ENCODE peak calls at places on chromosomes 13 and 19, in six cellular contexts. One of them, this sample, is unnamed.

GRCh38 chr13:73035660-73036059 is 23.1 kb upstream of the KLF5 start:
- DNase-seq in IMR-90: no peak
- DNase-seq in mesenchymal stem cell: no peak
- DNase-seq in trophoblast cell: peak; percentile 67
- DNase-seq in H1: no peak
- DNase-seq in neuronal stem cell: no peak
- DNase-seq in this sample: peak; percentile 59

GRCh38 chr13:112759834-112760233 is 70.0 kb downstream of the ATP11A start:
- DNase-seq in IMR-90: no peak
- DNase-seq in mesenchymal stem cell: no peak
- DNase-seq in trophoblast cell: no peak
- DNase-seq in H1: no peak
- DNase-seq in neuronal stem cell: no peak
- DNase-seq in this sample: no peak

GRCh38 chr13:34347784-34348573 is 530.0 kb downstream of the RFC3 start:
- DNase-seq in IMR-90: no peak
- DNase-seq in mesenchymal stem cell: peak; percentile 71
- DNase-seq in trophoblast cell: peak; percentile 2
- DNase-seq in H1: no peak
- DNase-seq in neuronal stem cell: no peak
- DNase-seq in this sample: no peak

GRCh38 chr19:18193388-18194207 is 580 bp downstream of the MPV17L2 start:
- DNase-seq in IMR-90: no peak
- DNase-seq in mesenchymal stem cell: peak; percentile 38
- DNase-seq in trophoblast cell: no peak
- DNase-seq in H1: no peak
- DNase-seq in neuronal stem cell: no peak
- DNase-seq in this sample: peak; percentile 34

GRCh38 chr19:49421039-49421877 is 2.0 kb downstream of the PTH2 start:
- DNase-seq in IMR-90: peak; percentile 17
- DNase-seq in mesenchymal stem cell: peak; percentile 24
- DNase-seq in trophoblast cell: peak; percentile 15
- DNase-seq in H1: peak; percentile 79
- DNase-seq in neuronal stem cell: peak; percentile 88
- DNase-seq in this sample: peak; percentile 96

GRCh38 chr13:113491418-113491883 is 940 bp upstream of the DCUN1D2 start:
- DNase-seq in IMR-90: peak; percentile 14
- DNase-seq in mesenchymal stem cell: peak; percentile 54
- DNase-seq in trophoblast cell: no peak
- DNase-seq in H1: no peak
- DNase-seq in neuronal stem cell: peak; percentile 21
- DNase-seq in this sample: peak; percentile 54

GRCh38 chr13:94494021-94494420 is 14.5 kb upstream of the DCT start:
- DNase-seq in IMR-90: no peak
- DNase-seq in mesenchymal stem cell: no peak
- DNase-seq in trophoblast cell: no peak
- DNase-seq in H1: no peak
- DNase-seq in neuronal stem cell: no peak
- DNase-seq in this sample: no peak

GRCh38 chr13:90706631-90707030 is 640.9 kb upstream of the MIR17HG start:
- DNase-seq in IMR-90: no peak
- DNase-seq in mesenchymal stem cell: no peak
- DNase-seq in trophoblast cell: no peak
- DNase-seq in H1: no peak
- DNase-seq in neuronal stem cell: no peak
- DNase-seq in this sample: no peak

GRCh38 chr19:6161271-6161850 is 25.9 kb downstream of the ACSBG2 start:
- DNase-seq in IMR-90: no peak
- DNase-seq in mesenchymal stem cell: no peak
- DNase-seq in trophoblast cell: no peak
- DNase-seq in H1: peak; percentile 33
- DNase-seq in neuronal stem cell: no peak
- DNase-seq in this sample: peak; percentile 33

GRCh38 chr13:47499358-47500150 is 501.5 kb downstream of the SUCLA2 start:
- DNase-seq in IMR-90: peak; percentile 95
- DNase-seq in mesenchymal stem cell: peak; percentile 88
- DNase-seq in trophoblast cell: no peak
- DNase-seq in H1: no peak
- DNase-seq in neuronal stem cell: no peak
- DNase-seq in this sample: no peak

GRCh38 chr19:31337007-31337914 is 12.0 kb downstream of the TSHZ3 start:
- DNase-seq in IMR-90: no peak
- DNase-seq in mesenchymal stem cell: peak; percentile 48
- DNase-seq in trophoblast cell: no peak
- DNase-seq in H1: no peak
- DNase-seq in neuronal stem cell: no peak
- DNase-seq in this sample: no peak

GRCh38 chr13:103282571-103283450 is 216.6 kb upstream of the SLC10A2 start:
- DNase-seq in IMR-90: peak; percentile 49
- DNase-seq in mesenchymal stem cell: peak; percentile 47
- DNase-seq in trophoblast cell: peak; percentile 67
- DNase-seq in H1: no peak
- DNase-seq in neuronal stem cell: no peak
- DNase-seq in this sample: peak; percentile 86

GRCh38 chr13:39960206-39960605 is 304.7 kb downstream of the COG6 start:
- DNase-seq in IMR-90: no peak
- DNase-seq in mesenchymal stem cell: no peak
- DNase-seq in trophoblast cell: no peak
- DNase-seq in H1: no peak
- DNase-seq in neuronal stem cell: no peak
- DNase-seq in this sample: no peak

GRCh38 chr13:40230833-40231266 is 435.6 kb downstream of the FOXO1 start:
- DNase-seq in IMR-90: no peak
- DNase-seq in mesenchymal stem cell: peak; percentile 73
- DNase-seq in trophoblast cell: no peak
- DNase-seq in H1: no peak
- DNase-seq in neuronal stem cell: no peak
- DNase-seq in this sample: no peak

GRCh38 chr13:91747164-91747563 is 348.7 kb downstream of the GPC5 start:
- DNase-seq in IMR-90: no peak
- DNase-seq in mesenchymal stem cell: no peak
- DNase-seq in trophoblast cell: no peak
- DNase-seq in H1: no peak
- DNase-seq in neuronal stem cell: no peak
- DNase-seq in this sample: no peak

GRCh38 chr13:72782717-72783116 is 784 bp downstream of the PIBF1 start:
- DNase-seq in IMR-90: peak; percentile 10
- DNase-seq in mesenchymal stem cell: peak; percentile 58
- DNase-seq in trophoblast cell: no peak
- DNase-seq in H1: no peak
- DNase-seq in neuronal stem cell: no peak
- DNase-seq in this sample: peak; percentile 12

GRCh38 chr19:15280915-15281683 is 48.9 kb upstream of the EPHX3 start:
- DNase-seq in IMR-90: peak; percentile 89
- DNase-seq in mesenchymal stem cell: peak; percentile 88
- DNase-seq in trophoblast cell: peak; percentile 95
- DNase-seq in H1: no peak
- DNase-seq in neuronal stem cell: peak; percentile 81
- DNase-seq in this sample: peak; percentile 66

GRCh38 chr19:33302974-33303790 is 848 bp upstream of the CEBPA start:
- DNase-seq in IMR-90: peak; percentile 41
- DNase-seq in mesenchymal stem cell: peak; percentile 66
- DNase-seq in trophoblast cell: peak; percentile 68
- DNase-seq in H1: no peak
- DNase-seq in neuronal stem cell: no peak
- DNase-seq in this sample: peak; percentile 69

GRCh38 chr19:24098359-24098758 is 11.4 kb downstream of the ZNF254 start:
- DNase-seq in IMR-90: peak; percentile 14
- DNase-seq in mesenchymal stem cell: no peak
- DNase-seq in trophoblast cell: no peak
- DNase-seq in H1: no peak
- DNase-seq in neuronal stem cell: no peak
- DNase-seq in this sample: no peak

GRCh38 chr13:46154136-46154854 is 27.7 kb downstream of the LCP1 start:
- DNase-seq in IMR-90: no peak
- DNase-seq in mesenchymal stem cell: no peak
- DNase-seq in trophoblast cell: no peak
- DNase-seq in H1: no peak
- DNase-seq in neuronal stem cell: no peak
- DNase-seq in this sample: no peak

GRCh38 chr19:55042688-55043087 is 4.6 kb upstream of the GP6 start:
- DNase-seq in IMR-90: no peak
- DNase-seq in mesenchymal stem cell: no peak
- DNase-seq in trophoblast cell: no peak
- DNase-seq in H1: no peak
- DNase-seq in neuronal stem cell: no peak
- DNase-seq in this sample: no peak
- H3K4me1 ChIP-seq in IMR-90: no peaks in the 10 kb centered on the region
- H3K4me1 ChIP-seq in mesenchymal stem cell: no peaks in the 10 kb centered on the region
- H3K4me1 ChIP-seq in trophoblast cell: no peaks in the 10 kb centered on the region
- H3K4me1 ChIP-seq in H1: no peaks in the 10 kb centered on the region
- H3K4me1 ChIP-seq in neuronal stem cell: no peaks in the 10 kb centered on the region
- H3K4me1 ChIP-seq in this sample: no peaks in the 10 kb centered on the region

GRCh38 chr19:46951236-46951986 is 68.2 kb upstream of the NPAS1 start:
- DNase-seq in IMR-90: peak; percentile 45
- DNase-seq in mesenchymal stem cell: no peak
- DNase-seq in trophoblast cell: no peak
- DNase-seq in H1: no peak
- DNase-seq in neuronal stem cell: no peak
- DNase-seq in this sample: no peak
- H3K36me3 ChIP-seq in IMR-90: peaks cover 5% of the 10 kb centered on the region
- H3K36me3 ChIP-seq in mesenchymal stem cell: peaks cover 15% of the 10 kb centered on the region
- H3K36me3 ChIP-seq in trophoblast cell: peaks cover under 1% of the 10 kb centered on the region
- H3K36me3 ChIP-seq in H1: no peaks in the 10 kb centered on the region
- H3K36me3 ChIP-seq in neuronal stem cell: peaks cover 66% of the 10 kb centered on the region
- H3K36me3 ChIP-seq in this sample: no peaks in the 10 kb centered on the region

GRCh38 chr19:54470991-54471782 is 1.9 kb downstream of the CDC42EP5 start:
- DNase-seq in IMR-90: no peak
- DNase-seq in mesenchymal stem cell: peak; percentile 75
- DNase-seq in trophoblast cell: peak; percentile 72
- DNase-seq in H1: no peak
- DNase-seq in neuronal stem cell: no peak
- DNase-seq in this sample: no peak
- H2BK120ac ChIP-seq in IMR-90: no peak overlapping the region
- H2BK120ac ChIP-seq in mesenchymal stem cell: peak overlapping the region; percentile 79
- H2BK120ac ChIP-seq in trophoblast cell: no peak overlapping the region
- H2BK120ac ChIP-seq in H1: no peak overlapping the region
- H2BK120ac ChIP-seq in neuronal stem cell: peak overlapping the region; percentile 72
- H2BK120ac ChIP-seq in this sample: no peak overlapping the region

GRCh38 chr13:99980201-99981114 is 1.1 kb upstream of the ZIC2 start:
- DNase-seq in IMR-90: peak; percentile 43
- DNase-seq in mesenchymal stem cell: peak; percentile 54
- DNase-seq in trophoblast cell: peak; percentile 59
- DNase-seq in H1: no peak
- DNase-seq in neuronal stem cell: peak; percentile 62
- DNase-seq in this sample: peak; percentile 93
- H3K4me1 ChIP-seq in IMR-90: no peaks in the 10 kb centered on the region
- H3K4me1 ChIP-seq in mesenchymal stem cell: peaks cover 5% of the 10 kb centered on the region
- H3K4me1 ChIP-seq in trophoblast cell: peaks cover 7% of the 10 kb centered on the region
- H3K4me1 ChIP-seq in H1: peaks cover 15% of the 10 kb centered on the region
- H3K4me1 ChIP-seq in neuronal stem cell: peaks cover 7% of the 10 kb centered on the region
- H3K4me1 ChIP-seq in this sample: peaks cover 2% of the 10 kb centered on the region

GRCh38 chr13:52414051-52414450 is 8.1 kb upstream of the THSD1 start:
- DNase-seq in IMR-90: no peak
- DNase-seq in mesenchymal stem cell: no peak
- DNase-seq in trophoblast cell: no peak
- DNase-seq in H1: no peak
- DNase-seq in neuronal stem cell: no peak
- DNase-seq in this sample: no peak
- H3K36me3 ChIP-seq in IMR-90: peaks cover 11% of the 10 kb centered on the region
- H3K36me3 ChIP-seq in mesenchymal stem cell: peaks cover 4% of the 10 kb centered on the region
- H3K36me3 ChIP-seq in trophoblast cell: peaks cover 12% of the 10 kb centered on the region
- H3K36me3 ChIP-seq in H1: no peaks in the 10 kb centered on the region
- H3K36me3 ChIP-seq in neuronal stem cell: peaks cover 86% of the 10 kb centered on the region
- H3K36me3 ChIP-seq in this sample: peaks cover 1% of the 10 kb centered on the region

GRCh38 chr19:8688930-8689329 is 9.7 kb downstream of the ACTL9 start:
- DNase-seq in IMR-90: no peak
- DNase-seq in mesenchymal stem cell: no peak
- DNase-seq in trophoblast cell: no peak
- DNase-seq in H1: no peak
- DNase-seq in neuronal stem cell: no peak
- DNase-seq in this sample: no peak
- H2BK120ac ChIP-seq in IMR-90: no peak overlapping the region
- H2BK120ac ChIP-seq in mesenchymal stem cell: no peak overlapping the region
- H2BK120ac ChIP-seq in trophoblast cell: no peak overlapping the region
- H2BK120ac ChIP-seq in H1: no peak overlapping the region
- H2BK120ac ChIP-seq in neuronal stem cell: no peak overlapping the region
- H2BK120ac ChIP-seq in this sample: no peak overlapping the region

GRCh38 chr13:23632741-23633140 is 62.5 kb downstream of the TNFRSF19 start:
- DNase-seq in IMR-90: no peak
- DNase-seq in mesenchymal stem cell: no peak
- DNase-seq in trophoblast cell: no peak
- DNase-seq in H1: no peak
- DNase-seq in neuronal stem cell: no peak
- DNase-seq in this sample: no peak

GRCh38 chr13:23629566-23630272 is 59.5 kb downstream of the TNFRSF19 start:
- DNase-seq in IMR-90: no peak
- DNase-seq in mesenchymal stem cell: no peak
- DNase-seq in trophoblast cell: no peak
- DNase-seq in H1: no peak
- DNase-seq in neuronal stem cell: no peak
- DNase-seq in this sample: no peak

GRCh38 chr13:23634897-23635296 is 64.7 kb downstream of the TNFRSF19 start:
- DNase-seq in IMR-90: no peak
- DNase-seq in mesenchymal stem cell: no peak
- DNase-seq in trophoblast cell: no peak
- DNase-seq in H1: no peak
- DNase-seq in neuronal stem cell: no peak
- DNase-seq in this sample: peak; percentile 76

GRCh38 chr13:23630349-23631093 is 60.3 kb downstream of the TNFRSF19 start:
- DNase-seq in IMR-90: no peak
- DNase-seq in mesenchymal stem cell: no peak
- DNase-seq in trophoblast cell: no peak
- DNase-seq in H1: no peak
- DNase-seq in neuronal stem cell: no peak
- DNase-seq in this sample: peak; percentile 88

GRCh38 chr13:23631676-23632622 is 61.7 kb downstream of the TNFRSF19 start:
- DNase-seq in IMR-90: no peak
- DNase-seq in mesenchymal stem cell: no peak
- DNase-seq in trophoblast cell: no peak
- DNase-seq in H1: no peak
- DNase-seq in neuronal stem cell: no peak
- DNase-seq in this sample: peak; percentile 65
- H3K4me1 ChIP-seq in IMR-90: peaks cover 15% of the 10 kb centered on the region
- H3K4me1 ChIP-seq in mesenchymal stem cell: no peaks in the 10 kb centered on the region
- H3K4me1 ChIP-seq in trophoblast cell: peaks cover 20% of the 10 kb centered on the region
- H3K4me1 ChIP-seq in H1: peaks cover 20% of the 10 kb centered on the region
- H3K4me1 ChIP-seq in neuronal stem cell: peaks cover 18% of the 10 kb centered on the region
- H3K4me1 ChIP-seq in this sample: peaks cover 16% of the 10 kb centered on the region

This sample was measured in mesendoderm.